ENCODE peak calls at places on chromosomes 12 and 14, in ten cellular contexts. S is stimulated activated CD4-positive, alpha-beta T cell treated with anti-CD3 and anti-CD28 coated beads, Interleukin-1b, Interleukin-23, amount 100 ng/mL, for 24 hours; V is T-cell; B is naive thymus-derived CD4-positive, alpha-beta T cell; I is GM18507; L is DMS153; U is ELR; T is Peyer's patch; X is MCF 10A; A is HTR-8/SVneo. G is an unnamed sample.

GRCh38 chr14:22387776-22388241 is 201.2 kb downstream of the DAD1 start:
- DNase-seq in X (no peak), U (no peak), B (no peak), S (no peak), L (no peak), T (no peak), A (no peak), V (no peak), I (no peak), G (no peak)

GRCh38 chr12:23055004-23055403 is 430.0 kb downstream of the ETNK1 start:
- DNase-seq in I (no peak), A (no peak), L (no peak), S (no peak), V (no peak), T (no peak), X (peak), U (peak), B (no peak), G (no peak)

GRCh38 chr14:30330452-30330851 is 228.5 kb upstream of the G2E3 start:
- DNase-seq in A (no peak), S (no peak), X (peak), L (no peak), V (no peak), U (peak), I (no peak), T (no peak), B (no peak), G (no peak)

GRCh38 chr14:34931206-34931605 is 51.6 kb upstream of the SRP54 start:
- DNase-seq in V (peak), X (no peak), U (peak), S (no peak), A (no peak), I (no peak), L (no peak), T (no peak), B (no peak), G (no peak)

GRCh38 chr14:38125484-38125912 is 82.2 kb upstream of the SSTR1 start:
- DNase-seq in U (no peak), B (no peak), V (no peak), X (no peak), L (peak), T (no peak), I (no peak), S (no peak), A (no peak), G (no peak)

GRCh38 chr12:106239951-106240335 is 7.9 kb downstream of the CKAP4 start:
- DNase-seq in X (no peak), T (no peak), V (no peak), I (no peak), B (no peak), U (no peak), L (no peak), S (no peak), A (no peak), G (no peak)

GRCh38 chr12:125131958-125132357 is 66.7 kb downstream of the AACS start:
- DNase-seq in S (no peak), A (no peak), V (no peak), T (no peak), I (no peak), B (no peak), X (no peak), U (no peak), L (no peak), G (no peak)

GRCh38 chr14:95291859-95292542 is 27.7 kb downstream of the CLMN start:
- DNase-seq in T (peak), S (no peak), L (peak), I (no peak), A (no peak), B (no peak), V (no peak), X (peak), U (peak), G (no peak)

GRCh38 chr12:108833355-108833733 is 24.0 kb downstream of the SSH1 start:
- DNase-seq in X (peak), U (peak), L (no peak), S (no peak), T (no peak), V (no peak), B (no peak), A (peak), I (no peak), G (no peak)

GRCh38 chr12:128813392-128813791 is 10.4 kb downstream of the SLC15A4 start:
- DNase-seq in I (no peak), S (no peak), L (no peak), U (no peak), A (no peak), B (no peak), T (no peak), V (no peak), X (no peak), G (no peak)

GRCh38 chr14:61876362-61877049 is 114.3 kb downstream of the SNAPC1 start:
- DNase-seq in B (no peak), I (no peak), S (no peak), V (no peak), T (no peak), L (no peak), X (no peak), A (no peak), U (no peak), G (no peak)

GRCh38 chr12:25372002-25372401 is 121.3 kb upstream of the KRAS start:
- DNase-seq in V (no peak), I (no peak), U (no peak), X (no peak), A (no peak), S (no peak), L (no peak), B (no peak), T (no peak), G (no peak)

GRCh38 chr12:123972448-123973401 is at the start of the genes CCDC92 and ZNF664:
- DNase-seq in X (peak), A (peak), B (peak), S (peak), V (peak), L (peak), U (peak), I (peak), T (peak), G (peak)

GRCh38 chr12:47651368-47652254 is 54.2 kb downstream of the RPAP3 start:
- DNase-seq in T (peak), A (peak), U (peak), B (peak), V (peak), X (peak), S (peak), I (no peak), L (peak), G (no peak)

GRCh38 chr14:63928744-63929174 is 76.0 kb downstream of the SYNE2 start:
- DNase-seq in X (no peak), L (no peak), S (no peak), V (no peak), B (no peak), A (no peak), U (no peak), I (no peak), T (no peak), G (no peak)

GRCh38 chr14:70514168-70515069 is 20.4 kb downstream of the ADAM20 start:
- DNase-seq in L (no peak), U (peak), I (no peak), S (no peak), T (no peak), A (no peak), V (no peak), X (no peak), B (no peak), G (no peak)

GRCh38 chr12:3456809-3457208 is 34.2 kb upstream of the PRMT8 start:
- DNase-seq in S (no peak), L (peak), B (no peak), V (no peak), T (no peak), U (no peak), X (no peak), A (no peak), I (no peak), G (no peak)

GRCh38 chr12:13071305-13072280 is 27.4 kb downstream of the FAM234B start:
- DNase-seq in A (no peak), V (no peak), S (no peak), T (no peak), I (no peak), X (peak), L (no peak), U (no peak), B (no peak), G (peak)

GRCh38 chr12:63070709-63071108 is 80.3 kb downstream of the AVPR1A start:
- DNase-seq in L (no peak), B (no peak), I (no peak), V (no peak), T (no peak), X (no peak), S (no peak), A (no peak), U (no peak), G (no peak)

G was measured in D721Med.